ENCODE peak calls at places on chromosomes 5 and 9, in seven cellular contexts. I is AG09309, H is tibial nerve, K is mammary epithelial cell, S is astrocyte of the cerebellum, U is GM12865, L is RWPE1. C is an unnamed sample.

GRCh38 chr9:129930743-129931142 is 95.5 kb downstream of the USP20 start:
- DNase-seq in L (no peak), H (no peak), K (no peak), S (no peak), U (no peak), I (no peak), C (no peak)

GRCh38 chr5:59020611-59021285 is 437.9 kb downstream of the RAB3C start:
- DNase-seq in U (no peak), L (peak), H (no peak), I (no peak), S (no peak), K (peak), C (no peak)

GRCh38 chr5:67617051-67617450 is 420.5 kb upstream of the CD180 start:
- DNase-seq in S (no peak), K (no peak), I (no peak), H (no peak), L (no peak), U (no peak), C (no peak)

GRCh38 chr9:30982301-30982700 is 1402.1 kb upstream of the ACO1 start:
- DNase-seq in L (no peak), S (no peak), U (no peak), H (no peak), I (no peak), K (no peak), C (no peak)

GRCh38 chr9:124559871-124560270 is 52.7 kb upstream of the NR5A1 start:
- DNase-seq in U (no peak), I (no peak), L (peak), K (peak), S (no peak), H (no peak), C (no peak)

GRCh38 chr5:82526540-82526939 is 248.4 kb upstream of the RPS23 start:
- DNase-seq in H (no peak), S (no peak), U (peak), I (no peak), K (no peak), L (no peak), C (no peak)

GRCh38 chr5:173263566-173263965 is 28.6 kb upstream of the NKX2-5 start:
- DNase-seq in S (no peak), U (no peak), L (no peak), I (no peak), K (no peak), H (no peak), C (no peak)

GRCh38 chr5:122959740-122960450 is 76.6 kb downstream of the PPIC start:
- DNase-seq in U (no peak), I (no peak), L (no peak), H (no peak), S (no peak), K (no peak), C (no peak)

GRCh38 chr5:142821733-142822487 is 51.7 kb downstream of the ARHGAP26 start:
- DNase-seq in H (no peak), I (peak), K (peak), L (peak), S (no peak), U (no peak), C (no peak)

GRCh38 chr9:27800159-27800558 is 226.9 kb upstream of the C9orf72 start:
- DNase-seq in L (no peak), I (no peak), H (no peak), U (no peak), S (no peak), K (no peak), C (no peak)

GRCh38 chr5:173595826-173596225 is 20.6 kb downstream of the BOD1 start:
- DNase-seq in U (no peak), H (peak), K (no peak), L (no peak), S (no peak), I (no peak), C (no peak)

GRCh38 chr9:133639613-133640012 is 3.5 kb downstream of the DBH start:
- DNase-seq in L (no peak), K (no peak), S (no peak), I (no peak), U (no peak), H (no peak), C (no peak)

GRCh38 chr5:83567741-83568530 is 96.4 kb downstream of the VCAN start:
- DNase-seq in H (no peak), U (no peak), S (peak), I (peak), K (peak), L (peak), C (no peak)

GRCh38 chr5:75192804-75193203 is 43.9 kb downstream of the ANKRD31 start:
- DNase-seq in U (no peak), K (peak), H (no peak), I (no peak), L (no peak), S (no peak), C (no peak)

GRCh38 chr5:115351356-115352195 is 55.1 kb upstream of the CCDC112 start:
- DNase-seq in U (peak), S (no peak), I (no peak), H (no peak), K (peak), L (peak), C (no peak)

GRCh38 chr9:105083246-105083645 is 155.3 kb upstream of the ABCA1 start:
- DNase-seq in L (no peak), S (no peak), I (no peak), U (no peak), H (no peak), K (no peak), C (no peak)

GRCh38 chr9:69115621-69116020 is 58.5 kb upstream of the TJP2 start:
- DNase-seq in L (no peak), I (peak), S (peak), H (no peak), U (no peak), K (no peak), C (no peak)

GRCh38 chr9:80797841-80798688 is 891.3 kb downstream of the TLE1 start:
- DNase-seq in U (no peak), S (peak), I (peak), K (no peak), H (no peak), L (no peak), C (no peak)

GRCh38 chr5:123717139-123717538 is 205.2 kb downstream of the CSNK1G3 start:
- DNase-seq in U (no peak), H (no peak), I (no peak), K (no peak), S (peak), L (no peak), C (no peak)

GRCh38 chr9:93668261-93668871 is 92.0 kb downstream of the PHF2 start:
- DNase-seq in I (no peak), U (no peak), S (no peak), L (no peak), H (peak), K (no peak), C (no peak)

GRCh38 chr9:129576546-129577543 is 44.1 kb downstream of the C9orf50 start:
- DNase-seq in S (no peak), H (no peak), L (no peak), K (no peak), U (no peak), I (no peak), C (no peak)

GRCh38 chr9:34256987-34257585 is 72.0 kb downstream of the KIF24 start:
- DNase-seq in L (no peak), U (no peak), K (no peak), I (no peak), S (no peak), H (peak), C (no peak)

GRCh38 chr9:34253460-34253837 is 74.6 kb downstream of the UBAP1 start:
- DNase-seq in U (no peak), S (no peak), K (peak), I (peak), L (no peak), H (no peak), C (no peak)

GRCh38 chr9:34254966-34255825 is 73.9 kb downstream of the KIF24 start:
- DNase-seq in S (no peak), L (no peak), U (no peak), H (no peak), I (no peak), K (no peak), C (no peak)

GRCh38 chr9:34254141-34254913 is 74.7 kb downstream of the KIF24 start:
- DNase-seq in U (no peak), L (peak), H (no peak), K (peak), S (no peak), I (peak), C (no peak)

GRCh38 chr9:34256104-34256503 is 73.0 kb downstream of the KIF24 start:
- DNase-seq in L (no peak), K (no peak), U (no peak), H (no peak), S (no peak), I (no peak), C (no peak)
- TF ChIP-seq CTCF in L (no peak), K (peak), U (no peak), H (no peak), S (peak), I (peak), C (no peak)

DNA sequence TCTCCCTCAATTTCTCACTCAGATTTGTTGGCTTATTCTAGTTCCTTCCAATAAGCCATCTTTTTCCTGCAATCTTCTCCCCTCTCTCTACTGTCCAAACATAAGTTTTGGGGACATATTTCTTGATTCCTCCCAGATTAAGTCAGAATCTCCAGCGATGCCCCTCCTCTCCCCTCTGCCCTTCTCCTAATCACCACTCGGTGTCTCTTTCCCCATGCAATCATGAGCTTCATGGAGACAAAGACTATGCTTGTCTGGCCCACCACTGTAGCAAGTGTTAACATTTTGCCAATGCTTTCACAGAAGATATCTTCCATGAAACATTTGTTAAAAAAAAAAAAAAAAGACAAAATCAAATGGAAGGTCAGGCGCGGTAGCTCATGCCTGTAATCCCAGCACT is 42.4 kb downstream of the PDE6A start:
- DNase-seq in U (no peak), H (no peak), I (no peak), L (no peak), S (no peak), K (no peak), C (no peak)
- TF ChIP-seq CTCF in U (no peak), H (no peak), I (no peak), L (no peak), S (no peak), K (no peak), C (no peak)

GRCh38 chr5:23303433-23303832 is 204.0 kb upstream of the PRDM9 start:
- DNase-seq in U (no peak), L (no peak), S (no peak), I (no peak), K (no peak), H (no peak), C (no peak)
- TF ChIP-seq CTCF in U (no peak), L (no peak), S (no peak), I (no peak), K (no peak), H (no peak), C (no peak)

DNA sequence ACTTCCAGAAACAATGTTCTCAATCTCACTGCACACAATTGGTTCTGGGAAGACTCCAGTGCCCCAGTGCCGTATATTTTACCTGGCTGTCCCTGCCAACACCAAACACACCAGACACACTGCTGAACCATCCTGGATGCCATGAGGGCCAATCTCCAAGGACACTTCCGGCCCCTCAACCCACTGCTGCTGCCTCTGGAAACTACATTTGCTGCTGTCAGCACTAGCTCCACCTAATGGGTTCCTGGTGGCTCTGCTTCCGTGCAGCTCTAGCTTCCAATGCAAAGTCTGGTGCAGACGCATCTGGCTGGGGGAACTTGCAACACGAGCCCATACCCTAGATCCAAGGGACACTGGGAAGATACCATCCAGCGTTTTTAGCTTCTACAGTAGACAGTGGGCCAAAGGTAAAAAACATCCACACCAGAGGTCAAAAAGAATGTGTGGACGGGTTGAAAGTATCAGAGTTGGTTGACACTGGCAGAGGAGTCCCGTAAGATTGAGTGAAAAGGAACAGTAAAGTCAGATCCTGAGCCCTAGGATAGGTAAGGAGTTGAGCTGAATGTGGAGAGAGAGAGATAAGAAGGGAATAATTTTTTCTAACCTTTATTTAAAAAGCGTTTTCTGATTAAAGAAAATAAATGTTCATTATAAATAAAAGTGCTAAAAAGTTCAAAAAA is 99.7 kb upstream of the KIF2A start:
- DNase-seq in S (no peak), U (peak), I (no peak), H (no peak), L (no peak), K (no peak), C (no peak)
- TF ChIP-seq CTCF in S (no peak), U (no peak), I (peak), H (no peak), L (no peak), K (peak), C (no peak)

GRCh38 chr5:180831139-180832080 is 28.8 kb upstream of the MGAT1 start:
- DNase-seq in H (peak), I (no peak), L (peak), S (no peak), U (peak), K (peak), C (peak)
- TF ChIP-seq CTCF in H (no peak), I (no peak), L (no peak), S (no peak), U (peak), K (peak), C (no peak)

GRCh38 chr5:137891849-137892248 is 2.6 kb downstream of the PKD2L2 start:
- DNase-seq in L (no peak), H (no peak), I (no peak), K (no peak), S (no peak), U (peak), C (no peak)
- TF ChIP-seq CTCF in L (peak), H (no peak), I (no peak), K (peak), S (no peak), U (peak), C (no peak)

GRCh38 chr9:86639287-86639686 is 285.1 kb upstream of the TUT7 start:
- DNase-seq in H (no peak), L (no peak), K (no peak), I (no peak), S (no peak), U (no peak), C (no peak)

GRCh38 chr9:86638109-86638508 is 283.9 kb upstream of the TUT7 start:
- DNase-seq in I (no peak), S (no peak), K (no peak), U (no peak), L (no peak), H (no peak), C (no peak)

GRCh38 chr9:86637515-86637914 is 283.3 kb upstream of the TUT7 start:
- DNase-seq in K (no peak), L (peak), H (no peak), U (peak), S (peak), I (no peak), C (no peak)

GRCh38 chr9:86641970-86642369 is 287.8 kb upstream of the TUT7 start:
- DNase-seq in L (no peak), S (no peak), H (no peak), U (no peak), I (no peak), K (no peak), C (no peak)

GRCh38 chr9:86639899-86640379 is 285.7 kb upstream of the TUT7 start:
- DNase-seq in U (no peak), S (no peak), L (no peak), K (no peak), I (no peak), H (no peak), C (no peak)
- TF ChIP-seq CTCF in U (no peak), S (no peak), L (no peak), K (peak), I (peak), H (no peak), C (no peak)

GRCh38 chr9:114261987-114262386 is 60.9 kb upstream of the ORM1 start:
- DNase-seq in K (no peak), S (no peak), I (no peak), H (no peak), U (no peak), L (no peak), C (no peak)

GRCh38 chr9:114261026-114261425 is 61.9 kb upstream of the ORM1 start:
- DNase-seq in L (no peak), U (no peak), K (no peak), S (no peak), I (no peak), H (no peak), C (no peak)

GRCh38 chr9:114266969-114267368 is 55.9 kb upstream of the ORM1 start:
- DNase-seq in S (peak), U (no peak), H (no peak), K (no peak), I (no peak), L (no peak), C (no peak)

GRCh38 chr9:114264806-114265550 is 57.9 kb upstream of the ORM1 start:
- DNase-seq in H (no peak), U (no peak), S (no peak), L (no peak), I (no peak), K (no peak), C (no peak)

DNA sequence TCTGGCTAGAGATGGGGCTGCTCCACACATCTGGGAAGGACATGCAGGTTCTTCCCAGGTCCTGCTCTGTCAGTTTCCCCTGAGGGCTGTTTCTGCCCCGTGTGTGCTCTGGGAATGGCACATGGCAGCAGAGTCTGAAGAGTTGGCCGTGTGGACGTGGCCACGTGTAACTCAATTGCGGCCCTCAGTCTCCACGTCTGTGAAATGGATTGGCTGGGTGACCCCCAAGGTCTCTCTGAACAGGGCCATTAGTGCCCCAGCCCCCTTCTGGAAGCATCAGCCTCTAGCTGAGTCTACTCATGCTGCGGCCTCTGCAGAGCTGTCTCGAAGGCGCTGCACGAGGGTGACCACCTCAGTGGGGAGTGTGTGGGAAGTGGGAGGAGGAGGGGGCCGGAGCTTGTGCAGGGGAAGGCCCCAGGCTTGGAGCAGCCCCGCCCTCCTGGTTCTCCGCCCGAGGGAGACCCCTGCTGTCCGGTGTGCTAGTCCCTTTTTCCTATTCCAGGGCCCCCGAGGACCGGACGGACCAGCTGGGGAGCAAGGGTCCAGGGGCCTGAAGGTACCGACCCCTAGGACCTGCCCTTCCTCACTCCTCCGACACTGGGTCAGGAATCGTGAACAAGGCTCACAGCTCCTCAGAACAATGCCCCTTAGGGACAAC is 58.9 kb upstream of the ORM1 start:
- DNase-seq in I (no peak), H (no peak), S (no peak), L (no peak), K (no peak), U (no peak), C (no peak)
- TF ChIP-seq CTCF in I (peak), H (peak), S (peak), L (no peak), K (no peak), U (no peak), C (no peak)

DNA sequence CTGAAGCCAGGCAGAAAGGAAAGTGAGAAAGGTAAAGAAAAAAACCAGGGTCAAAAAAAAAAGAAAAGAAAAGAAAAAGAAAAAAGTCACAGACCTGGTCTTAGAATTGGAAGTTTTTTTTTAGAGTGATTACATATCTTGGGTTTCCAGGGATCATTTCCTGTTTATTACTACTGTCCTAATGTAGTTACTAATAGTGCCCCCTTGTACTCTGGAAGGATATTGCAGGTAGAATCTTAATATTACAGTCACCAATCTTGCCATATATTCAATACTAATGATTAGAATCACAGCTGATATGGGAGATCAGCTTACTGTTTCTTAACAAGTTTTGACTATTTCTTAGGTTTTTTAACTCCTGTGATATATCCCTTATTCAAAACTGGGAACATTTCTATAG is 543.2 kb upstream of the CDH6 start:
- DNase-seq in S (no peak), K (no peak), U (no peak), H (no peak), I (no peak), L (no peak), C (no peak)
- TF ChIP-seq CTCF in S (no peak), K (no peak), U (no peak), H (no peak), I (no peak), L (no peak), C (no peak)

C was measured in GM13976.